ENCODE peak calls at places on chromosomes 16 and 17, in four cellular contexts. I is T-helper 2 cell, B is naive B cell, M is GM12865. L is an unnamed sample.

GRCh38 chr16:89113152-89113547 is 19.5 kb downstream of the ACSF3 start:
- DNase-seq in I (no peak), B (no peak), M (no peak), L (no peak)

GRCh38 chr17:64107517-64108235 is 22.3 kb downstream of the ERN1 start:
- DNase-seq in M (peak; percentile 22), I (no peak), B (no peak), L (no peak)

GRCh38 chr17:14688134-14688533 is 387.3 kb downstream of the HS3ST3B1 start:
- DNase-seq in M (no peak), B (no peak), I (no peak), L (no peak)

GRCh38 chr17:27398691-27399090 is 57.6 kb upstream of the KSR1 start:
- DNase-seq in B (no peak), M (no peak), I (no peak), L (no peak)

GRCh38 chr17:28379814-28380571 is 8.5 kb downstream of the SARM1 start:
- DNase-seq in B (no peak), I (no peak), M (no peak), L (no peak)

GRCh38 chr16:68825427-68825826 is 17.9 kb upstream of the TANGO6 start:
- DNase-seq in M (no peak), I (no peak), B (no peak), L (no peak)

GRCh38 chr17:28405632-28406477 is at the start of gene SLC46A1:
- DNase-seq in M (peak; percentile 59), I (peak; percentile 16), B (peak; percentile 28), L (no peak)

GRCh38 chr17:67558740-67559380 is 158.9 kb upstream of the NOL11 start:
- DNase-seq in I (no peak), M (no peak), B (no peak), L (no peak)

GRCh38 chr16:30551781-30552180 is 6.4 kb downstream of the ZNF764 start:
- DNase-seq in B (no peak), I (peak; percentile 67), M (no peak), L (no peak)

GRCh38 chr16:8621572-8622314 is at the start of gene METTL22:
- DNase-seq in M (peak; percentile 95), B (peak; percentile 91), I (peak; percentile 91), L (peak; percentile 96)

GRCh38 chr17:7652659-7653343 is 2.1 kb downstream of the ATP1B2 start:
- DNase-seq in M (no peak), I (no peak), B (no peak), L (no peak)

GRCh38 chr17:8151641-8152111 is 528 bp downstream of the PER1 start:
- DNase-seq in I (no peak), B (no peak), M (no peak), L (no peak)

GRCh38 chr16:83706394-83706793 is 101.4 kb upstream of the HSBP1 start:
- DNase-seq in B (no peak), I (no peak), M (no peak), L (no peak)

GRCh38 chr16:54031107-54031760 is 255.4 kb downstream of the IRX3 start:
- DNase-seq in B (no peak), I (no peak), M (no peak), L (no peak)

GRCh38 chr16:87425941-87426340 is 33.8 kb downstream of the MAP1LC3B start:
- DNase-seq in I (no peak), M (no peak), B (no peak), L (peak; percentile 73)

GRCh38 chr17:63550816-63551639 is 751 bp downstream of the DCAF7 start:
- DNase-seq in I (no peak), B (no peak), M (peak; percentile 34), L (no peak)

GRCh38 chr17:48283907-48284306 is 146.1 kb downstream of the SKAP1 start:
- DNase-seq in B (no peak), M (no peak), I (no peak), L (no peak)

GRCh38 chr17:46179375-46179999 is 13.7 kb downstream of the KANSL1 start:
- DNase-seq in I (no peak), M (peak; percentile 74), B (peak; percentile 24), L (no peak)

GRCh38 chr16:79628501-79628975 is 28.0 kb upstream of the MAF start:
- DNase-seq in B (no peak), I (no peak), M (peak; percentile 62), L (no peak)

GRCh38 chr17:38893612-38894011 is 23.8 kb downstream of the LASP1 start:
- DNase-seq in B (no peak), I (no peak), M (no peak), L (no peak)

GRCh38 chr17:73430165-73430680 is 118.4 kb upstream of the CDC42EP4 start:
- DNase-seq in B (no peak), I (no peak), M (no peak), L (no peak)

GRCh38 chr17:51598824-51599223 is 338.5 kb downstream of the UTP18 start:
- DNase-seq in B (no peak), I (no peak), M (no peak), L (no peak)

GRCh38 chr17:59707971-59708425 is 544 bp downstream of the VMP1 start:
- DNase-seq in B (no peak), I (no peak), M (no peak), L (no peak)

GRCh38 chr17:34726536-34727384 is 147.4 kb downstream of the TMEM132E start:
- DNase-seq in I (no peak), B (no peak), M (no peak), L (no peak)

GRCh38 chr17:7112527-7113108 is 2.0 kb downstream of the ASGR2 start:
- DNase-seq in M (no peak), B (no peak), I (no peak), L (peak; percentile 30)

GRCh38 chr16:8865145-8865882 is 3.5 kb downstream of the CARHSP1 start:
- DNase-seq in B (no peak), I (no peak), M (no peak), L (no peak)

GRCh38 chr16:88831838-88832237 is 20.1 kb upstream of the APRT start:
- DNase-seq in M (no peak), B (no peak), I (no peak), L (no peak)

GRCh38 chr16:74226361-74226979 is 70.1 kb upstream of the PSMD7 start:
- DNase-seq in I (no peak), B (no peak), M (no peak), L (no peak)

GRCh38 chr17:42090964-42091790 is 7.1 kb downstream of the ZNF385C start:
- DNase-seq in M (no peak), B (no peak), I (no peak), L (no peak)

GRCh38 chr16:55470533-55471371 is 8.2 kb upstream of the MMP2 start:
- DNase-seq in M (no peak), B (no peak), I (no peak), L (peak; percentile 60)

GRCh38 chr16:52439750-52440149 is 107.2 kb downstream of the TOX3 start:
- DNase-seq in M (no peak), B (no peak), I (no peak), L (no peak)

L was measured in mesenteric fat pad.